ENCODE peak calls at places on chromosomes 5 and 9, in ten cellular contexts. H is astrocyte; Q is kidney epithelial cell; E is hepatocyte; J is psoas muscle; S is left lung; B is cardiac fibroblast; T is activated B cell treated with CpG ODN at 0.5 μM for 24 hours; C is CD4-positive, alpha-beta T cell; V is choroid plexus epithelial cell. L is an unnamed sample.

GRCh38 chr9:126000731-126001580 is 253.8 kb downstream of the PBX3 start:
- DNase-seq in H (no peak), Q (no peak), E (no peak), J (no peak), S (peak), B (no peak), T (peak), C (no peak), V (no peak), L (no peak)

GRCh38 chr5:151881626-151882225 is 42.9 kb downstream of the GLRA1 start:
- DNase-seq in H (no peak), Q (no peak), E (no peak), J (no peak), S (no peak), B (no peak), T (no peak), C (no peak), V (no peak), L (no peak)

GRCh38 chr5:155092318-155092717 is 78.8 kb downstream of the KIF4B start:
- DNase-seq in H (no peak), Q (no peak), E (no peak), J (no peak), S (no peak), B (peak), T (no peak), C (no peak), V (no peak), L (peak)

GRCh38 chr5:135662104-135662503 is 83.3 kb upstream of the CXCL14 start:
- DNase-seq in H (no peak), Q (no peak), E (no peak), J (no peak), S (no peak), B (no peak), T (no peak), C (no peak), V (peak), L (no peak)

GRCh38 chr5:157540124-157540523 is 35.5 kb downstream of the ADAM19 start:
- DNase-seq in H (no peak), Q (no peak), E (no peak), J (no peak), S (no peak), B (no peak), T (no peak), C (no peak), V (peak), L (no peak)

GRCh38 chr5:15577132-15577531 is 77.2 kb downstream of the FBXL7 start:
- DNase-seq in H (no peak), Q (no peak), E (no peak), J (no peak), S (no peak), B (no peak), T (no peak), C (no peak), V (no peak), L (no peak)

GRCh38 chr5:83645936-83646335 is 74.7 kb downstream of the HAPLN1 start:
- DNase-seq in H (no peak), Q (no peak), E (no peak), J (no peak), S (no peak), B (peak), T (no peak), C (no peak), V (peak), L (peak)

GRCh38 chr9:1303911-1304310 is 253.8 kb downstream of the DMRT2 start:
- DNase-seq in H (no peak), Q (no peak), E (no peak), J (no peak), S (no peak), B (no peak), T (no peak), C (no peak), V (no peak), L (peak)

GRCh38 chr9:91946825-91947224 is 3.2 kb downstream of the ROR2 start:
- DNase-seq in H (no peak), Q (no peak), E (no peak), J (no peak), S (no peak), B (no peak), T (no peak), C (no peak), V (peak), L (no peak)

GRCh38 chr5:172492097-172492840 is 37.9 kb upstream of the SH3PXD2B start:
- DNase-seq in H (no peak), Q (no peak), E (no peak), J (no peak), S (no peak), B (no peak), T (no peak), C (no peak), V (no peak), L (no peak)

GRCh38 chr5:170450041-170450660 is 53.7 kb upstream of the KCNIP1 start:
- DNase-seq in H (peak), Q (no peak), E (no peak), J (no peak), S (no peak), B (no peak), T (no peak), C (no peak), V (no peak), L (no peak)

GRCh38 chr9:80775515-80775914 is 913.8 kb downstream of the TLE1 start:
- DNase-seq in H (peak), Q (no peak), E (no peak), J (no peak), S (no peak), B (peak), T (no peak), C (no peak), V (peak), L (peak)

GRCh38 chr5:143231426-143231825 is 172.1 kb downstream of the NR3C1 start:
- DNase-seq in H (no peak), Q (no peak), E (no peak), J (no peak), S (no peak), B (peak), T (no peak), C (no peak), V (no peak), L (no peak)

GRCh38 chr9:127919253-127919815 is 2.5 kb upstream of the ST6GALNAC4 start:
- DNase-seq in H (peak), Q (peak), E (peak), J (peak), S (peak), B (peak), T (no peak), C (no peak), V (peak), L (peak)

GRCh38 chr5:105685884-105686283 is 1984.9 kb downstream of the EFNA5 start:
- DNase-seq in H (no peak), Q (no peak), E (no peak), J (no peak), S (no peak), B (no peak), T (no peak), C (no peak), V (no peak), L (no peak)

GRCh38 chr5:132044207-132044606 is 16.2 kb upstream of the IL3 start:
- DNase-seq in H (no peak), Q (no peak), E (no peak), J (no peak), S (no peak), B (no peak), T (no peak), C (no peak), V (no peak), L (no peak)

GRCh38 chr5:1558945-1559344 is 35.2 kb upstream of the LPCAT1 start:
- DNase-seq in H (no peak), Q (no peak), E (no peak), J (no peak), S (no peak), B (no peak), T (no peak), C (no peak), V (no peak), L (no peak)

GRCh38 chr9:123473226-123473625 is 117.2 kb downstream of the CRB2 start:
- DNase-seq in H (no peak), Q (no peak), E (peak), J (no peak), S (no peak), B (no peak), T (no peak), C (no peak), V (peak), L (no peak)

GRCh38 chr9:19533373-19533772 is 124.6 kb downstream of the ACER2 start:
- DNase-seq in H (peak), Q (no peak), E (no peak), J (no peak), S (no peak), B (peak), T (no peak), C (no peak), V (peak), L (no peak)

GRCh38 chr5:96714450-96714849 is 52.3 kb downstream of the CAST start:
- DNase-seq in H (no peak), Q (no peak), E (no peak), J (no peak), S (no peak), B (peak), T (no peak), C (no peak), V (peak), L (no peak)

GRCh38 chr9:138098908-138099791 is 221.6 kb downstream of the CACNA1B start:
- DNase-seq in H (no peak), Q (no peak), E (no peak), J (no peak), S (peak), B (no peak), T (no peak), C (no peak), V (no peak), L (no peak)

GRCh38 chr5:106288977-106289376 is 1381.8 kb downstream of the EFNA5 start:
- DNase-seq in H (no peak), Q (no peak), E (no peak), J (no peak), S (no peak), B (no peak), T (no peak), C (no peak), V (peak), L (peak)

GRCh38 chr5:181186902-181187499 is 18.0 kb downstream of the TRIM7 start:
- DNase-seq in H (no peak), Q (no peak), E (no peak), J (no peak), S (no peak), B (no peak), T (no peak), C (no peak), V (no peak), L (peak)

GRCh38 chr5:177439518-177440053 is 7.0 kb upstream of the PRR7 start:
- DNase-seq in H (no peak), Q (no peak), E (no peak), J (no peak), S (no peak), B (no peak), T (no peak), C (no peak), V (no peak), L (no peak)

GRCh38 chr5:166330061-166330460 is 1961.4 kb upstream of the WWC1 start:
- DNase-seq in H (no peak), Q (no peak), E (no peak), J (no peak), S (no peak), B (no peak), T (no peak), C (no peak), V (no peak), L (no peak)

GRCh38 chr5:411728-412127 is 31.2 kb upstream of the EXOC3 start:
- DNase-seq in H (no peak), Q (no peak), E (no peak), J (no peak), S (peak), B (no peak), T (peak), C (no peak), V (no peak), L (no peak)

GRCh38 chr5:31913796-31914188 is 260.3 kb downstream of the GOLPH3 start:
- DNase-seq in H (no peak), Q (no peak), E (no peak), J (no peak), S (no peak), B (no peak), T (no peak), C (no peak), V (no peak), L (no peak)

DNA sequence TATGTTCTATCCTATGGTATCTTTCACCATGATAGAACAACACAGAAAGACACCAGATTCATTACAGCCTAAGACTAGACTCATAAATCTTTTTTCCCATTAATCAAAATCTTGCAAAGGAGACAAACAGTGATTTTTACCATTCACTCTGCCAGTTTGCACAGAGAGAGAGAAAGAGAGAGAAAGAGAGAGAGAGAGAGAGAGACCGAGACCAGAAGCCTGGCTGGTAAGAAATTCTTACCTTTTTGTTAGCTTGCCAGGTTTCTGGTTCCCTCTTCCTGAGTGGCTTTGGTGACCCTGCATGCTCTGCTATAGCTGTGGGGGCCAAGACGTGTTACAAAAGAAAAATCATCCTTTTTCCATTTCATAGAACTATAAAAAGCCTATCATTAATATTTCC is 18.6 kb downstream of the TMEM161B start:
- DNase-seq in H (no peak), Q (no peak), E (no peak), J (no peak), S (no peak), B (no peak), T (no peak), C (no peak), V (no peak), L (no peak)
- TF ChIP-seq CTCF in H (no peak), Q (no peak), E (no peak), J (no peak), S (no peak), B (no peak), T (no peak), C (no peak), V (no peak), L (no peak)

GRCh38 chr9:112445196-112445595 is 41.4 kb upstream of the KIAA1958 start:
- DNase-seq in H (no peak), Q (no peak), E (no peak), J (no peak), S (no peak), B (no peak), T (no peak), C (no peak), V (no peak), L (no peak)

GRCh38 chr9:112443636-112444035 is 43.0 kb upstream of the KIAA1958 start:
- DNase-seq in H (no peak), Q (no peak), E (no peak), J (no peak), S (no peak), B (no peak), T (no peak), C (no peak), V (no peak), L (no peak)

GRCh38 chr9:112446518-112446917 is 40.1 kb upstream of the KIAA1958 start:
- DNase-seq in H (no peak), Q (no peak), E (no peak), J (no peak), S (no peak), B (no peak), T (no peak), C (no peak), V (no peak), L (no peak)

GRCh38 chr9:112446080-112446479 is 40.5 kb upstream of the KIAA1958 start:
- DNase-seq in H (no peak), Q (no peak), E (no peak), J (no peak), S (no peak), B (no peak), T (no peak), C (no peak), V (no peak), L (no peak)

GRCh38 chr9:112443200-112443599 is 43.4 kb upstream of the KIAA1958 start:
- DNase-seq in H (no peak), Q (no peak), E (no peak), J (no peak), S (no peak), B (peak), T (no peak), C (peak), V (peak), L (peak)
- TF ChIP-seq CTCF in H (peak), Q (peak), E (peak), J (peak), S (no peak), B (peak), T (no peak), C (peak), V (peak), L (peak)

DNA sequence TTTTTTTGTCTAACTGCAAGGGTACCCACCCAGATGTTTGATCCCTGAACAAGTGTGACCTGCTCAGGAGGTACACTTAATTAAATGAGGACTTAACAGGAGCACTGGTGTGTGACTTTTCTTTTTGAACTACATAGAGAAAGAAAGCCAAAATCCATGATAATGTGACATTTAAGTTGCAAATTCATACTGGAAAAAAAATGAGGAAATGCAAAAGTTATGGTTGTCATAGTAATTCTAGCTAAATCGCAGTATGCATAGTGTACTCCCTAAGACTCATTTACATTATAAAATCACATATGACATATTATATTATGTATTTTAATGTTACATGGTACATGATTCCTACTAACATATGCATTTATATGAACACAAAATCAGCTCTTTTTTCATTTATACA is 92.0 kb upstream of the PCSK5 start:
- DNase-seq in H (no peak), Q (no peak), E (no peak), J (no peak), S (no peak), B (no peak), T (no peak), C (no peak), V (no peak), L (no peak)
- TF ChIP-seq CTCF in H (no peak), Q (no peak), E (no peak), J (no peak), S (no peak), B (no peak), T (no peak), C (no peak), V (no peak), L (no peak)

GRCh38 chr5:28903643-28904042 is 1865.3 kb upstream of the CDH9 start:
- DNase-seq in H (no peak), Q (no peak), E (no peak), J (no peak), S (no peak), B (no peak), T (no peak), C (no peak), V (no peak), L (no peak)
- TF ChIP-seq CTCF in H (no peak), Q (no peak), E (peak), J (no peak), S (no peak), B (no peak), T (no peak), C (no peak), V (no peak), L (no peak)

GRCh38 chr5:133995903-133996563 is 8.7 kb downstream of the VDAC1 start:
- DNase-seq in H (no peak), Q (no peak), E (no peak), J (peak), S (no peak), B (no peak), T (no peak), C (no peak), V (peak), L (no peak)

GRCh38 chr5:133995341-133995740 is 9.4 kb downstream of the VDAC1 start:
- DNase-seq in H (no peak), Q (no peak), E (peak), J (no peak), S (no peak), B (no peak), T (no peak), C (no peak), V (peak), L (no peak)

GRCh38 chr5:133998807-133999206 is 6.0 kb downstream of the VDAC1 start:
- DNase-seq in H (no peak), Q (no peak), E (no peak), J (no peak), S (no peak), B (no peak), T (no peak), C (no peak), V (no peak), L (no peak)

GRCh38 chr5:133994990-133995333 is 9.8 kb downstream of the VDAC1 start:
- DNase-seq in H (no peak), Q (no peak), E (no peak), J (no peak), S (no peak), B (no peak), T (no peak), C (no peak), V (no peak), L (no peak)

DNA sequence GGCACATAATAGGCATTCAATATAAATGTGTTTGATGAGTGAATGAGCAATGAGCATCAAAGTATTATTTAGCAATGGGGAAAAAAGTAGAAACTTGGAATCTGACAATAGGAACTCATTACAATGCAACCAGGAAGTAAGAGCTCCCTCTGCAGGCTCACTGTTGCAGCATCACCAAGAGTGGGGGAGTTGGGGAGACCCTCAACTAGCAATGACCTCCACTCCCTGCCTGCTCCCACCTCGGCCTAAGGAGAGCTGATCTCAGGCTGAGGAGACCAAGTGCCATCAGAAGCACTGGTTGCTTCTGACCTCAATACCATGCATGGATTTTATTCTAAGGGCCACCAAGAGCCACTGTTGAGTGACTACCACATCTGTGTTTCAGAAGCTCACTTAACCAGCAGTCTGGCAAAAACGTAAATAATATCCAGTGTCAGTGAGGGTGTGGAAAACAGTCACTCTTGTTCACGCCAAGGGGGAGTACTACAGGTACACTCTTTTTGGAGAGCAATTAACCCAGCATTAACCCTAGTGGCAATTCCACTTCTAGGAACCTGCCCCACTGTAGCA is 8.0 kb downstream of the VDAC1 start:
- DNase-seq in H (no peak), Q (no peak), E (no peak), J (no peak), S (no peak), B (no peak), T (no peak), C (no peak), V (no peak), L (no peak)
- TF ChIP-seq CTCF in H (peak), Q (peak), E (peak), J (no peak), S (no peak), B (peak), T (no peak), C (peak), V (peak), L (peak)

DNA sequence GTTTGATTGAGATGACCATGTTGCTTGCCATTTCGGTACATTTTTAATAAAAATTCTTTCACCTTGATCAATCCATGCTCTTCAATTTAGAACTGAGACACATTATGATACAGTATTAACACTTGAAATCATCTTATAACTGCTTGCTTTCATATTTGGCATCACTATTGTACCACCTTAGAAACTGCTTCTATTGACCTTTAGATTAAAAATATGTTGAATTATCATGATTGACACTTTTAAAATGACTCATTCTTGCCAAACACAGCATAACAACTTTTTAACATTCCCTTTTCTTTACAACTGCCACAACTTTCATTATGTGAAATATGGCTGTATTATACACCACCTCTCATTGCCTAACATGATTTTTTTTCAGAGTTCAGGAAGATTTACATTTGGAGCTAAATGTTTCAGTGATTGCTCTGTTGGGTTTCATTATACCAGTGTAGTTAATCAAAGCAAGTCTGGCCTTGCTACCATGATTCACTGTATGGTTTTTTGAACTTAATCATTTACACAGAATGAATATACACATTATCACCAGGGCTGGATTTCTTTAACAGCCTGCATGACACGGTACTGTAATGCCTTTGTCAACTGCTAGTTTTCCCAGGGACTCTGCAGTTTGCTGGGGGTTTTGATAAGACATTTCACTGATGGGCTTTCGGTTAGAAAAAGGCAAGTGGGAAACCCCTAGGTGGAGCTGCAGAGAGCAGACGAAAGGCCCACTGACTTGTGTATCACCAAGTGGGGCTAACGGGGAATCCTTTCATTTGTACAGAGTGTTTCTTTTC is 93.6 kb upstream of the TLE4 start:
- DNase-seq in H (peak), Q (peak), E (peak), J (no peak), S (no peak), B (peak), T (no peak), C (no peak), V (peak), L (peak)
- TF ChIP-seq CTCF in H (peak), Q (peak), E (peak), J (peak), S (no peak), B (peak), T (no peak), C (peak), V (peak), L (peak)

GRCh38 chr5:10145922-10146321 is 103.8 kb downstream of the ATPSCKMT start:
- DNase-seq in H (peak), Q (no peak), E (no peak), J (no peak), S (no peak), B (peak), T (no peak), C (no peak), V (peak), L (peak)
- TF ChIP-seq CTCF in H (peak), Q (no peak), E (peak), J (no peak), S (no peak), B (peak), T (no peak), C (no peak), V (peak), L (peak)